ENCODE peak calls at places on chromosomes 3 and 15, in four cellular contexts. C is colonic mucosa, S is OCI-LY7, Z is keratinocyte. L is an unnamed sample.

GRCh38 chr3:186152889-186153292 is 44.0 kb upstream of the ETV5 start:
- DNase-seq in C (no peak), S (peak; percentile 89), Z (no peak), L (no peak)

GRCh38 chr3:39013921-39014509 is 37.7 kb downstream of the SCN11A start:
- DNase-seq in S (no peak), C (no peak), Z (no peak), L (no peak)

GRCh38 chr15:64351265-64351664 is 4.7 kb downstream of the CSNK1G1 start:
- DNase-seq in Z (no peak), C (no peak), S (no peak), L (no peak)

GRCh38 chr3:131795382-131796085 is 239.3 kb downstream of the CPNE4 start:
- DNase-seq in C (no peak), Z (no peak), S (no peak), L (no peak)

GRCh38 chr3:36219398-36219797 is 160.9 kb upstream of the STAC start:
- DNase-seq in C (no peak), Z (no peak), S (no peak), L (no peak)

GRCh38 chr3:62665627-62666433 is 209.4 kb downstream of the CADPS start:
- DNase-seq in S (peak; percentile 90), C (peak; percentile 82), Z (peak; percentile 15), L (no peak)

GRCh38 chr3:73502609-73503560 is 121.9 kb downstream of the PDZRN3 start:
- DNase-seq in C (peak; percentile 67), S (peak; percentile 68), Z (peak; percentile 30), L (no peak)

GRCh38 chr3:44861412-44862220 is at the start of gene TMEM42:
- DNase-seq in Z (no peak), C (peak; percentile 90), S (peak; percentile 93), L (peak; percentile 88)

GRCh38 chr15:90774731-90775521 is 57.8 kb downstream of the BLM start:
- DNase-seq in S (no peak), Z (peak; percentile 21), C (no peak), L (no peak)

GRCh38 chr15:41671656-41672636 is 11.7 kb downstream of the MGA start:
- DNase-seq in C (no peak), Z (no peak), S (no peak), L (no peak)

GRCh38 chr3:71360694-71361093 is 222.8 kb downstream of the FOXP1 start:
- DNase-seq in C (no peak), S (peak; percentile 43), Z (no peak), L (no peak)

GRCh38 chr3:57227930-57228733 is 603 bp downstream of the APPL1 start:
- DNase-seq in S (peak; percentile 80), C (peak; percentile 57), Z (no peak), L (peak; percentile 51)

GRCh38 chr15:66879968-66880367 is 177.9 kb downstream of the SMAD6 start:
- DNase-seq in Z (no peak), C (no peak), S (no peak), L (no peak)

GRCh38 chr3:149016669-149017541 is 25.6 kb downstream of the GYG1 start:
- DNase-seq in S (no peak), C (no peak), Z (peak; percentile 9), L (no peak)

GRCh38 chr3:133476971-133477375 is 77.1 kb downstream of the BFSP2 start:
- DNase-seq in C (peak; percentile 53), S (peak; percentile 72), Z (no peak), L (no peak)

GRCh38 chr3:38382506-38383080 is 36.0 kb downstream of the XYLB start:
- DNase-seq in C (no peak), Z (no peak), S (no peak), L (no peak)

GRCh38 chr3:82048711-82049110 is 287.3 kb upstream of the GBE1 start:
- DNase-seq in S (no peak), C (no peak), Z (no peak), L (no peak)

DNA sequence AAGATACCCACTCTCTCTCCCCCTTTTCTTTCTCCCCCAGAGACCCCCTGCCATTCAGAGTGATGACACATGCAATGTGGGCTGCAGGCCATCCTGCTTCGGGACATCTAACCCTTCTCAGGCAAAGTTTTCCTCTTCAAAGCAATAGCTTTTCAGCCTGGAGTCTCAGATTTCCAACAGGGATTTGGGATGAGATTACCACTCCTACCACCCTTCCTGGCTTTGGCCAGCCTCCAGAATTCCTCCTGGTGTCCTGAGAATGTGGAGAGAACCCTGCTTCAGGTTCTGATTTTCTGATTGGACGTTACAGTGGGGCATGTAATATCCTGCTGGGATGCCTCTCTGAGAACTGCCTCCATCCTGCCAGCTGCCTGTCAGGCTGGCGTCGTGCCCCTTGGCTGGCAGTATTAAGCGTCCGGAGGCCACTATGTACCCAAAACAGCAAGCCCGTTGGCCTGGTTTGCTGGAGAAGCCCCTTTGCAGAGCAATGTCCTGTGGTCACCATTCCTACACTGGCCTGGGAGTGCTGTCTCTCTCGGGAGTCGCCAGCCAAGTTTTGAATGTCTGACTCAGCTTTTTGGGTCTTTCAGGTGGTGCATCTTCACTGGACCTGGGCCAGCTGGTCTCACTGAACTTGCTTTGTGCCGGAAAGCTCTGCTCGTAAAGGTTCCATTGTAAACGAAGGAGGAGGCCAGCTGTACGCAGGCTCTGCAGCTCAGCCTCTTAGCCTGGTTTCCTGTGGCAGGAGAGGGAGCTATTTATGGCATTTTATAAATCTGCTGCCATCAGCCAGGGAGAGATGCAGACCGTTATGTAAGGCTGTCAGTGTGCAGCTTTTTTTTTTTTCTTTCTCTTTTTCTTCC is 19.2 kb upstream of the TRAK1 start:
- DNase-seq in S (peak; percentile 80), Z (no peak), C (peak; percentile 75), L (no peak)
- H3K4me3 ChIP-seq in S (peak overlapping the region; percentile 61), Z (no peak overlapping the region), C (no peak overlapping the region), L (no peak overlapping the region)

DNA sequence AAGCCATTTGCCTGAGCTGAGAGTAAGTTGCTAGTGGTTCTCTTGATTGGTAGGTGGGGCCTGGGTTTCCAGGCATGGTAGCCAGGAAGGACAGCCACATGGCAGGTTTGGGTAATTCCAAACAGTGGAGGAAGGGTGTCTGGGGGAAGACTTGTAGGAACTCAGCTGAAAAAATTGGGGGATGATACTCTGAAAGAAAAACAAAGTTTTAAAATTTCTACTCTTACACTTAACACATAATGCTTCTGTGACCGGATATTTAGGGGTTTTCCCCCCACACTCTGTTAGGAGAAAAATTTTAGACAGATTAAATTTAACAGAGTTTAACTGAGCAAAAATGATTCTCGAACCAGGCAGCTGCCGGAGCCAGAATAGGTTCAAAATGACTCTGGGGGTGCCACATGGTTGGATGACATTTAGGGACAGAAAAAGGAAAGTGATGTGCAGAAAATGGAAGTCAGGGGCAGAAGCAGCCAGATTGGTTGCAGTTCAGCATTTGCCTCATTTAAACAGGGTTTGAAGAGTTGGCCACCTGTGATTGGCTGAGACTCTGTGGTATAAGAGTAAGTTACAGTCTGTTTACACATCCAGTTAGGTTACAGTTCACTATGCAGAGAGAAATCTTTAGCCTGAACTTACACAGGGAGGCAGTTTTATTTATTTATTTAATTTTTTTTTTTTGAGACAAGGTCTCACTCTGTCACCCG is 8.1 kb downstream of the B2M start:
- DNase-seq in S (peak; percentile 65), Z (no peak), C (peak; percentile 36), L (peak; percentile 57)
- H3K27ac ChIP-seq in S (peak overlapping the region; percentile 85), Z (no peak overlapping the region), C (peak overlapping the region; percentile 54), L (peak overlapping the region; percentile 77)

GRCh38 chr3:75727985-75728384 is 57.4 kb downstream of the ZNF717 start:
- DNase-seq in C (no peak), Z (no peak), S (no peak), L (no peak)
- H3K9me3 ChIP-seq in C (no peaks in the 10 kb centered on the region), Z (peaks cover 10% of the 10 kb centered on the region), S (peaks cover 3% of the 10 kb centered on the region), L (peaks cover 13% of the 10 kb centered on the region)

DNA sequence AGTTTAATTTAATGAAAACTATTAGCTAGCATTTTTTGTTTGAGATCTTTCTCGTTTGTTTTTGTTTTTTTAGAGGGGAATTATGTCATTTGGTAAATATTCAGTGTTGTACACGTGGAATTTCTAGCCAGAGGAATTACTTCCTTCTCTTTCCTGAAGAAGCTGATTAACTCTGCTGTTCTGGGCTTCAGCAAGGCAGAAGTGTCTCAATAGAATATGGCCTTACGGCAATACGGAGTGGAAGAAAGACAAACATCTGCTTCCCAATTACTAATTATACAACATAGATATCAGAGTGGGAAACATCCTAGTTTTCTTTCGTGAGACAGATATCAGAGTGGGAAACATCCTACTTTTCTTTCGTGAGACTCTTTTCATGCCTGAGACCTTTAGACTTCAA is 11.9 kb downstream of the P3H2 start:
- DNase-seq in C (no peak), S (no peak), Z (no peak), L (no peak)
- H3K4me3 ChIP-seq in C (no peak overlapping the region), S (no peak overlapping the region), Z (no peak overlapping the region), L (no peak overlapping the region)

GRCh38 chr3:10933470-10933957 is 59.0 kb upstream of the SLC6A1 start:
- DNase-seq in S (no peak), Z (no peak), C (no peak), L (no peak)
- H3K27ac ChIP-seq in S (no peak overlapping the region), Z (peak overlapping the region; percentile 86), C (no peak overlapping the region), L (no peak overlapping the region)